ENCODE peak calls at places on chromosomes 2 and 18, in four cellular contexts. W is astrocyte of the cerebellum, M is AG09309, A is kidney epithelial cell. Q is an unnamed sample.

GRCh38 chr18:61926532-61926931 is 33.7 kb upstream of the RNF152 start:
- DNase-seq in M (no peak), W (no peak), A (no peak), Q (no peak)

GRCh38 chr2:14642499-14642898 is 10.0 kb downstream of the LRATD1 start:
- DNase-seq in W (no peak), A (no peak), M (no peak), Q (no peak)

GRCh38 chr18:63881851-63882250 is 5.7 kb upstream of the SERPINB2 start:
- DNase-seq in A (no peak), W (no peak), M (no peak), Q (no peak)

GRCh38 chr18:41526046-41526445 is 429.0 kb upstream of the PIK3C3 start:
- DNase-seq in A (no peak), W (no peak), M (no peak), Q (no peak)

GRCh38 chr18:60413944-60414547 is 41.5 kb upstream of the MC4R start:
- DNase-seq in A (no peak), W (no peak), M (no peak), Q (no peak)

GRCh38 chr18:13108330-13108729 is 110.2 kb upstream of the LDLRAD4 start:
- DNase-seq in A (no peak), W (no peak), M (no peak), Q (no peak)

GRCh38 chr2:202034249-202035088 is 814 bp downstream of the FZD7 start:
- DNase-seq in W (no peak), M (no peak), A (no peak), Q (no peak)

GRCh38 chr2:70199320-70199864 is 8.6 kb upstream of the C2orf42 start:
- DNase-seq in A (no peak), M (no peak), W (no peak), Q (no peak)

GRCh38 chr2:235749121-235749780 is 255.4 kb downstream of the AGAP1 start:
- DNase-seq in W (no peak), A (no peak), M (peak; percentile 33), Q (no peak)

GRCh38 chr2:69604844-69605243 is 38.7 kb downstream of the AAK1 start:
- DNase-seq in A (no peak), W (no peak), M (no peak), Q (no peak)

GRCh38 chr2:232353096-232353495 is 25.5 kb upstream of the ALPP start:
- DNase-seq in W (no peak), M (no peak), A (no peak), Q (no peak)

GRCh38 chr2:212863185-212863588 is 288.2 kb downstream of the IKZF2 start:
- DNase-seq in M (no peak), A (no peak), W (no peak), Q (peak; percentile 24)

GRCh38 chr2:232632229-232632903 is 1.0 kb upstream of the EFHD1 start:
- DNase-seq in W (no peak), A (no peak), M (no peak), Q (no peak)

GRCh38 chr2:203898697-203899096 is 31.1 kb downstream of the CTLA4 start:
- DNase-seq in M (no peak), A (no peak), W (no peak), Q (no peak)

GRCh38 chr2:74201596-74201995 is 3.2 kb downstream of the MTHFD2 start:
- DNase-seq in M (peak; percentile 51), A (no peak), W (no peak), Q (no peak)

GRCh38 chr2:40346535-40347354 is 105.1 kb downstream of the SLC8A1 start:
- DNase-seq in A (no peak), M (no peak), W (no peak), Q (no peak)

GRCh38 chr18:76459687-76460350 is 35.2 kb downstream of the ZNF516 start:
- DNase-seq in A (peak; percentile 98), W (peak; percentile 100), M (peak; percentile 100), Q (no peak)

GRCh38 chr18:70273021-70273420 is 15.8 kb upstream of the SOCS6 start:
- DNase-seq in W (no peak), M (no peak), A (no peak), Q (no peak)

GRCh38 chr2:218219934-218220333 is 2.9 kb downstream of the ARPC2 start:
- DNase-seq in M (no peak), W (no peak), A (no peak), Q (no peak)

GRCh38 chr2:147327636-147328035 is 517.2 kb upstream of the ACVR2A start:
- DNase-seq in W (no peak), A (no peak), M (no peak), Q (no peak)
- H3K4me3 ChIP-seq in W (no peak overlapping the region), A (no peak overlapping the region), M (no peak overlapping the region), Q (no peak overlapping the region)

DNA sequence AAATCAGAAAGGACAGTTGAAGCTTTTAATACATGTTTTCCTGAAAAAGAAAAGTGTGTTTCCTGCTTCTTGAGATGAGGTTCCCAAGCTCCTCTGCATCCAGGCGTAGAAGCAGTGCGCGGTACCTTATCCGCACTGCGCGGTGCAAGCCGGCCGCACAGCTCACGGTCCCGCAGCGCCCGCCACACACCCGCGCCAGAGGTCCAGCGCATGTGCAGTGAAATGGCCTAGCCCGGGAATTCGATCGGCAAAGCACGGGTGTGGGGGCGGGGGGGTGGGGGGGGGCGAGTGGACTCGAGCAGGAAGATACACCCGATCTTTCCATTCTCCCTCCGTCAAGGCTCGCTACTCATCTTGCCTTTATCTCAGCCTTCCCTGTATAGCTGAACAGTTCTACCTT is 10.1 kb downstream of the HOXD8 start:
- DNase-seq in M (no peak), A (no peak), W (no peak), Q (no peak)
- H3K4me3 ChIP-seq in M (no peak overlapping the region), A (peak overlapping the region; percentile 92), W (no peak overlapping the region), Q (no peak overlapping the region)

GRCh38 chr2:26849056-26850001 is 1.4 kb downstream of the DPYSL5 start:
- DNase-seq in W (no peak), M (no peak), A (no peak), Q (no peak)

GRCh38 chr2:26846881-26847662 is 860 bp upstream of the DPYSL5 start:
- DNase-seq in W (no peak), M (no peak), A (no peak), Q (no peak)

GRCh38 chr2:26847663-26848335 is at the start of gene DPYSL5:
- DNase-seq in M (no peak), W (no peak), A (no peak), Q (no peak)

GRCh38 chr2:26850002-26850431 is 2.1 kb downstream of the DPYSL5 start:
- DNase-seq in W (no peak), M (no peak), A (no peak), Q (no peak)

DNA sequence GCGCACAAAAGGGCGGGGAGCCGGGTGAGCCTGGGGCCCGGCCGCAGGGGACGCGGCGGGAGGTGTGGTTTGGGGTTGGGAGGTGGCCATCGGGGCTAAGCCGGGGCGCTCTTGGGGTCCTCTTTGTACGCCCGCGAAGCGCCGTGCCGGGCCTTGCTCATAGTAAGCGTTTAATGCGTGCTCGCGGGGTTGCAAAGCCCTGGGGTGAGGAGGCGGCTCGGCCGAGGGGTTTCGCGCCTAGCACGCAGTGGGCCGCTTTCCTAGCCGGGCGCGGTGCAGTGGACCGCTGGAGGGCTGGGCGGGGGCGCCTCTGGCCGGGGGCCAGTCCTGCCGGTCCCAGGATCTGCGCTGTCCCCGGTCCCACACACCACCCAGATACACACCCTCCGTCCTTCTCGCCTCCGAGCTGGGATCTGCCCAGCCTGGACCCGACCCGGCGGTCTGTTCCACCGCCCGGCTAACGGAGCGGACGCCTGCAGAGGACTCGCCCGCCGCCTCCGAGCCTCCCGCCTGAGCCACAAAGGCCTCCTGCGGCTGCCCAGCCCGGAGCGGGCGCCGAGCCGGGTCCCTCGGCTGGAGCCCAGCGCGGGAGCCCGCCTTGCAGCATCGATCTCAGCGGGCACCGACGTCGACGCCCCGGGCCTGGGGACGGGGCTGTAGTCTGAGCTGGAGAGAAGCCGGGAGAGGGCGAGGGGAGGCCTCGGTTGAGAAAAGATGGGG is 564 bp downstream of the DPYSL5 start:
- DNase-seq in W (no peak), M (no peak), A (no peak), Q (no peak)
- H3K4me3 ChIP-seq in W (peak overlapping the region; percentile 32), M (no peak overlapping the region), A (peak overlapping the region; percentile 29), Q (no peak overlapping the region)

GRCh38 chr18:22164337-22165048 is 4.9 kb upstream of the GATA6 start:
- DNase-seq in W (no peak), M (no peak), A (no peak), Q (no peak)

GRCh38 chr18:22165603-22166069 is 3.8 kb upstream of the GATA6 start:
- DNase-seq in M (no peak), A (no peak), W (no peak), Q (no peak)

GRCh38 chr18:22166070-22166972 is 3.1 kb upstream of the GATA6 start:
- DNase-seq in A (no peak), M (no peak), W (no peak), Q (no peak)

GRCh38 chr18:22163432-22163831 is 6.0 kb upstream of the GATA6 start:
- DNase-seq in W (no peak), A (no peak), M (no peak), Q (no peak)

DNA sequence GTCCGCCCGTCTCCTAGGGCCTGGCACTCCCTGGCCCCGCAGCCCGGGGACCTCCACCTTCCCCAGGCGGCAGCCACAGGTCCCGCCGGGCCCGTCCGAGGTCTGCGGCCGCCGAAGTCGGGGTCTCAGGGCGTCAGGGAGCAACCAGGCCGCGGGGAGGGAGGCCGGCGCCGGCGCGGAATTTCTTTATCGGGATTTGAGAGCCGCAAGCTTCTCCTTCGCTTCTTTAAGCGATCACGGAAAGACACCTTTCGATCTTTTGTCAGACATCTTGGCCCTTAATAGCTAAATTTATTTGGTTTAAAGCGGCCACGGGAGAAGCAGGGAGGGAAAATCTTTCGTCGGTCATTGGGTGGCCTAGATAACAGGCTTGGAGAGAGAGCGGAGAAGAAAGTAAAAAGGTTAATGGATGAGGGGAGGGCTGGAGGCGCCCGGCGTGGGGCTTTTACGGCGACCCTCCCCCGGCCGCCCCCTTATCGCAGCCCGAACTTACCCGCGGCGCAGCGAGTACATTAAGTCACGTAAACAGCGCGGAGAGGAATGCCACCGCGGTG is 4.3 kb upstream of the GATA6 start:
- DNase-seq in A (no peak), W (no peak), M (no peak), Q (no peak)
- H3K4me3 ChIP-seq in A (no peak overlapping the region), W (peak overlapping the region; percentile 0), M (no peak overlapping the region), Q (no peak overlapping the region)

GRCh38 chr18:59359576-59359952 is 499 bp upstream of the LMAN1 start:
- DNase-seq in M (no peak), W (no peak), A (no peak), Q (no peak)
- H3K4me3 ChIP-seq in M (peak overlapping the region; percentile 48), W (peak overlapping the region; percentile 93), A (peak overlapping the region; percentile 70), Q (peak overlapping the region; percentile 99)

GRCh38 chr2:179037807-179038206 is 12.1 kb downstream of the CCDC141 start:
- DNase-seq in W (no peak), M (no peak), A (no peak), Q (no peak)

GRCh38 chr2:179036353-179036905 is 13.5 kb downstream of the CCDC141 start:
- DNase-seq in M (no peak), A (no peak), W (no peak), Q (no peak)

GRCh38 chr2:179031731-179032408 is 18.1 kb downstream of the CCDC141 start:
- DNase-seq in W (no peak), M (peak; percentile 73), A (no peak), Q (peak; percentile 81)
- H3K4me3 ChIP-seq in W (no peak overlapping the region), M (no peak overlapping the region), A (no peak overlapping the region), Q (peak overlapping the region; percentile 47)

GRCh38 chr2:233638836-233639235 is 2.6 kb downstream of the UGT1A10 start:
- DNase-seq in M (no peak), A (no peak), W (no peak), Q (no peak)

GRCh38 chr2:233643128-233643527 is 6.9 kb downstream of the UGT1A10 start:
- DNase-seq in W (no peak), A (no peak), M (no peak), Q (no peak)

GRCh38 chr2:233639860-233640259 is 3.6 kb downstream of the UGT1A10 start:
- DNase-seq in M (no peak), W (no peak), A (no peak), Q (no peak)
- H3K4me3 ChIP-seq in M (no peak overlapping the region), W (no peak overlapping the region), A (no peak overlapping the region), Q (no peak overlapping the region)

Q was measured in GM12864.